ENCODE peak calls at places on chromosomes 4 and X, in five cellular contexts. C is mucosa of gallbladder; U is activated CD4-positive, alpha-beta T cell treated with anti-CD3 and anti-CD28 coated beads, Interleukin-2, amount 10 ng/mL, durations not matched to agents 7 days and 5 days; H is left ventricle myocardium inferior; B is amygdala. M is an unnamed sample.

GRCh38 chrX:93673869-93674271 is at the start of gene FAM133A:
- DNase-seq in C (no peak), U (no peak), H (no peak), B (no peak), M (no peak)

GRCh38 chrX:123217077-123217476 is 33.0 kb downstream of the GRIA3 start:
- DNase-seq in C (no peak), U (no peak), H (no peak), B (no peak), M (no peak)

GRCh38 chr4:55757356-55758024 is 62.1 kb upstream of the EXOC1L start:
- DNase-seq in C (no peak), U (no peak), H (no peak), B (no peak), M (peak; percentile 13)

GRCh38 chr4:54800831-54801530 is 143.2 kb downstream of the KIT start:
- DNase-seq in C (no peak), U (no peak), H (no peak), B (no peak), M (no peak)

GRCh38 chrX:43949669-43950068 is 23.5 kb downstream of the NDP start:
- DNase-seq in C (peak; percentile 26), U (peak; percentile 14), H (peak; percentile 18), B (no peak), M (peak; percentile 27)

GRCh38 chr4:20203508-20203907 is 48.2 kb upstream of the SLIT2 start:
- DNase-seq in C (no peak), U (no peak), H (no peak), B (no peak), M (no peak)

GRCh38 chr4:119728692-119729593 is 100.3 kb upstream of the PDE5A start:
- DNase-seq in C (no peak), U (no peak), H (no peak), B (no peak), M (no peak)

GRCh38 chrX:129661369-129661768 is 6.6 kb upstream of the APLN start:
- DNase-seq in C (no peak), U (no peak), H (no peak), B (no peak), M (peak; percentile 4)